ENCODE peak calls at places on chromosomes 11 and 22, in seven cellular contexts. W is ACHN; O is NCI-H460; A is endothelial cell; N is pancreas; P is substantia nigra; I is naive thymus-derived CD4-positive, alpha-beta T cell. B is an unnamed sample.

GRCh38 chr22:19820880-19821522 is 33.7 kb downstream of the GNB1L start:
- DNase-seq in W (no peak), O (no peak), A (peak; percentile 4), N (peak; percentile 40), P (no peak), I (no peak), B (no peak)

GRCh38 chr11:61869636-61870428 is 21.5 kb downstream of the FADS3 start:
- DNase-seq in W (no peak), O (no peak), A (no peak), N (no peak), P (no peak), I (no peak), B (no peak)

GRCh38 chr22:47610281-47610680 is 847.8 kb downstream of the TBC1D22A start:
- DNase-seq in W (no peak), O (no peak), A (no peak), N (peak; percentile 23), P (no peak), I (no peak), B (no peak)

GRCh38 chr22:38355275-38355674 is 38.0 kb upstream of the CSNK1E start:
- DNase-seq in W (no peak), O (no peak), A (no peak), N (no peak), P (no peak), I (no peak), B (no peak)

GRCh38 chr11:70727899-70728620 is 329.7 kb downstream of the CTTN start:
- DNase-seq in W (no peak), O (no peak), A (no peak), N (peak; percentile 23), P (no peak), I (no peak), B (no peak)

GRCh38 chr11:811446-812245 is 1.9 kb downstream of the RPLP2 start:
- DNase-seq in W (no peak), O (no peak), A (no peak), N (no peak), P (no peak), I (no peak), B (no peak)

GRCh38 chr11:35276396-35276795 is 137.4 kb downstream of the CD44 start:
- DNase-seq in W (peak; percentile 28), O (no peak), A (no peak), N (no peak), P (peak; percentile 37), I (no peak), B (no peak)

GRCh38 chr22:21778705-21779363 is 43.2 kb upstream of the YPEL1 start:
- DNase-seq in W (peak; percentile 48), O (no peak), A (no peak), N (no peak), P (no peak), I (no peak), B (no peak)

GRCh38 chr11:74566386-74566960 is 25.9 kb upstream of the POLD3 start:
- DNase-seq in W (no peak), O (no peak), A (no peak), N (peak; percentile 64), P (no peak), I (no peak), B (no peak)

GRCh38 chr11:83866655-83867054 is 580.5 kb upstream of the CCDC90B start:
- DNase-seq in W (no peak), O (no peak), A (no peak), N (no peak), P (no peak), I (no peak), B (no peak)